ENCODE peak calls at places on chromosomes 12 and 14, in five cellular contexts. S is stimulated activated CD4-positive, alpha-beta T cell treated with anti-CD3 and anti-CD28 coated beads, Interleukin-2, amount 100 ng/mL, for 48 hours; W is activated CD4-positive, alpha-beta T cell treated with anti-CD3 and anti-CD28 coated beads, Interleukin-2, amount 50 U/mL, for 24 hours; J is AG09309; Z is tibial nerve. M is an unnamed sample.

GRCh38 chr12:122318607-122319311 is 52.5 kb upstream of the VPS33A start:
- DNase-seq in Z (peak), S (no peak), J (peak), W (no peak), M (no peak)

GRCh38 chr14:75067212-75067611 is 2.2 kb upstream of the ZC2HC1C start:
- DNase-seq in Z (no peak), S (no peak), J (no peak), W (no peak), M (no peak)

GRCh38 chr12:69527506-69528272 is 57.5 kb downstream of the FRS2 start:
- DNase-seq in Z (no peak), W (no peak), S (no peak), J (peak), M (no peak)

GRCh38 chr14:85688024-85688423 is 158.1 kb downstream of the FLRT2 start:
- DNase-seq in J (no peak), Z (no peak), S (no peak), W (no peak), M (no peak)

GRCh38 chr12:122064034-122064777 is 14.3 kb upstream of the MLXIP start:
- DNase-seq in Z (peak), S (peak), W (peak), J (peak), M (peak)

GRCh38 chr12:59076611-59077010 is 156.3 kb upstream of the LRIG3 start:
- DNase-seq in S (no peak), W (no peak), J (no peak), Z (no peak), M (no peak)

GRCh38 chr14:75092698-75093097 is 23.3 kb downstream of the ZC2HC1C start:
- DNase-seq in J (no peak), S (no peak), W (no peak), Z (no peak), M (no peak)

GRCh38 chr14:73976150-73976549 is 26.0 kb downstream of the COQ6 start:
- DNase-seq in S (no peak), Z (no peak), W (no peak), J (no peak), M (no peak)

GRCh38 chr12:103751171-103751570 is 89.9 kb downstream of the NT5DC3 start:
- DNase-seq in S (no peak), Z (no peak), J (no peak), W (no peak), M (no peak)

GRCh38 chr12:132268674-132269073 is 60.7 kb downstream of the GALNT9 start:
- DNase-seq in S (no peak), W (no peak), Z (no peak), J (no peak), M (no peak)

GRCh38 chr12:62834971-62835547 is 99.9 kb downstream of the PPM1H start:
- DNase-seq in Z (no peak), J (peak), S (no peak), W (no peak), M (no peak)

GRCh38 chr14:101861464-101861863 is 100.0 kb downstream of the PPP2R5C start:
- DNase-seq in S (no peak), W (no peak), Z (no peak), J (no peak), M (no peak)

GRCh38 chr14:37622231-37622923 is 26.9 kb downstream of the TTC6 start:
- DNase-seq in W (no peak), J (no peak), S (no peak), Z (no peak), M (no peak)

GRCh38 chr12:52528641-52529143 is 8.5 kb upstream of the KRT5 start:
- DNase-seq in S (no peak), J (no peak), Z (no peak), W (no peak), M (no peak)

GRCh38 chr12:26030371-26030770 is 71.9 kb downstream of the RASSF8 start:
- DNase-seq in Z (no peak), S (no peak), W (no peak), J (no peak), M (no peak)

GRCh38 chr12:120212301-120212700 is 11.4 kb upstream of the RPLP0 start:
- DNase-seq in J (no peak), W (no peak), Z (no peak), S (no peak), M (no peak)

GRCh38 chr12:70919597-70920035 is 922 bp downstream of the PTPRR start:
- DNase-seq in S (no peak), W (no peak), J (no peak), Z (no peak), M (no peak)

GRCh38 chr12:5014269-5014668 is 29.4 kb upstream of the KCNA5 start:
- DNase-seq in J (no peak), S (no peak), W (no peak), Z (no peak), M (no peak)

GRCh38 chr14:56720703-56721426 is 89.4 kb downstream of the OTX2 start:
- DNase-seq in J (no peak), S (no peak), W (no peak), Z (no peak), M (no peak)

GRCh38 chr12:42725839-42726238 is 136.3 kb upstream of the PRICKLE1 start:
- DNase-seq in W (no peak), J (peak), S (no peak), Z (no peak), M (no peak)

GRCh38 chr12:16135323-16135722 is 142.2 kb downstream of the SLC15A5 start:
- DNase-seq in Z (no peak), J (no peak), W (no peak), S (no peak), M (no peak)

GRCh38 chr12:69015017-69015416 is 82.0 kb upstream of the CPM start:
- DNase-seq in W (no peak), J (no peak), Z (no peak), S (no peak), M (no peak)

GRCh38 chr12:1523558-1524050 is 70.8 kb downstream of the FBXL14 start:
- DNase-seq in J (no peak), W (no peak), S (no peak), Z (no peak), M (no peak)

M was measured in HL-60.